ENCODE peak calls at places on chromosomes 5 and 9, in six cellular contexts. C is upper lobe of right lung, P is Panc1, X is endodermal cell, O is AG04450, M is breast epithelium. R is an unnamed sample.

GRCh38 chr5:45691656-45692055 is 4.5 kb downstream of the HCN1 start:
- DNase-seq in C (no peak), P (no peak), X (no peak), O (no peak), M (no peak), R (no peak)

GRCh38 chr5:1112596-1113331 is 901 bp upstream of the SLC12A7 start:
- DNase-seq in C (no peak), P (no peak), X (no peak), O (no peak), M (no peak), R (no peak)

GRCh38 chr9:36008774-36009300 is 27.9 kb upstream of the RECK start:
- DNase-seq in C (peak), P (peak), X (peak), O (no peak), M (no peak), R (no peak)

GRCh38 chr5:78985407-78986223 is 505 bp upstream of the ARSB start:
- DNase-seq in C (no peak), P (no peak), X (peak), O (peak), M (no peak), R (no peak)

GRCh38 chr9:13586726-13587392 is 307.4 kb upstream of the MPDZ start:
- DNase-seq in C (no peak), P (no peak), X (no peak), O (no peak), M (no peak), R (no peak)

GRCh38 chr5:177447611-177448243 is 1.1 kb downstream of the PRR7 start:
- DNase-seq in C (no peak), P (peak), X (peak), O (no peak), M (peak), R (no peak)

GRCh38 chr9:98873535-98874432 is 66.3 kb downstream of the GALNT12 start:
- DNase-seq in C (no peak), P (no peak), X (no peak), O (no peak), M (no peak), R (no peak)

GRCh38 chr5:160039810-160040470 is 31.0 kb downstream of the TTC1 start:
- DNase-seq in C (no peak), P (peak), X (no peak), O (no peak), M (no peak), R (no peak)

GRCh38 chr5:68255305-68256130 is 40.0 kb downstream of the PIK3R1 start:
- DNase-seq in C (no peak), P (no peak), X (no peak), O (no peak), M (no peak), R (no peak)

GRCh38 chr5:5950658-5951057 is 427.7 kb downstream of the MED10 start:
- DNase-seq in C (no peak), P (no peak), X (no peak), O (no peak), M (no peak), R (no peak)

GRCh38 chr9:15144567-15145174 is 162.3 kb downstream of the TTC39B start:
- DNase-seq in C (no peak), P (no peak), X (no peak), O (no peak), M (no peak), R (no peak)

GRCh38 chr5:111310713-111311620 is 86.8 kb downstream of the CAMK4 start:
- DNase-seq in C (no peak), P (no peak), X (no peak), O (no peak), M (no peak), R (no peak)

GRCh38 chr5:60102961-60103683 is 209.6 kb upstream of the PDE4D start:
- DNase-seq in C (no peak), P (no peak), X (no peak), O (no peak), M (no peak), R (no peak)

GRCh38 chr9:136773386-136774044 is 9.2 kb upstream of the LCN15 start:
- DNase-seq in C (peak), P (no peak), X (peak), O (no peak), M (no peak), R (no peak)

GRCh38 chr9:89674667-89675402 is 70.0 kb downstream of the GADD45G start:
- DNase-seq in C (no peak), P (no peak), X (peak), O (no peak), M (no peak), R (no peak)

GRCh38 chr5:134543820-134544692 is 18.6 kb downstream of the JADE2 start:
- DNase-seq in C (peak), P (no peak), X (peak), O (no peak), M (no peak), R (no peak)

GRCh38 chr9:127915801-127916664 is 808 bp downstream of the ST6GALNAC4 start:
- DNase-seq in C (no peak), P (no peak), X (peak), O (no peak), M (no peak), R (no peak)

GRCh38 chr5:57441557-57441956 is 41.1 kb downstream of the ACTBL2 start:
- DNase-seq in C (no peak), P (no peak), X (no peak), O (peak), M (no peak), R (no peak)

GRCh38 chr5:139435676-139436075 is 3.6 kb downstream of the DNAJC18 start:
- DNase-seq in C (no peak), P (no peak), X (no peak), O (no peak), M (no peak), R (no peak)

GRCh38 chr9:27019589-27019988 is 14.1 kb upstream of the LRRC19 start:
- DNase-seq in C (no peak), P (no peak), X (no peak), O (peak), M (no peak), R (no peak)

GRCh38 chr9:88741335-88741734 is 206.4 kb downstream of the NXNL2 start:
- DNase-seq in C (no peak), P (no peak), X (peak), O (no peak), M (no peak), R (no peak)

GRCh38 chr5:52922384-52922783 is 66.8 kb upstream of the ITGA2 start:
- DNase-seq in C (no peak), P (peak), X (peak), O (peak), M (no peak), R (no peak)

GRCh38 chr5:10138385-10139057 is 111.2 kb downstream of the ATPSCKMT start:
- DNase-seq in C (no peak), P (no peak), X (no peak), O (no peak), M (no peak), R (no peak)

GRCh38 chr9:134066923-134067851 is 639 bp downstream of the BRD3 start:
- DNase-seq in C (peak), P (no peak), X (peak), O (no peak), M (no peak), R (no peak)

GRCh38 chr5:160269017-160269416 is 39.7 kb downstream of the FABP6 start:
- DNase-seq in C (peak), P (no peak), X (no peak), O (peak), M (peak), R (peak)

GRCh38 chr5:2013301-2014057 is 130.8 kb upstream of the IRX4 start:
- DNase-seq in C (no peak), P (no peak), X (peak), O (no peak), M (no peak), R (no peak)

GRCh38 chr5:122332589-122333555 is 20.8 kb downstream of the SNCAIP start:
- DNase-seq in C (no peak), P (no peak), X (no peak), O (no peak), M (no peak), R (no peak)

GRCh38 chr9:20620658-20621552 is 1.4 kb downstream of the MLLT3 start:
- DNase-seq in C (peak), P (no peak), X (peak), O (no peak), M (no peak), R (no peak)

GRCh38 chr9:73583590-73583989 is 431.9 kb downstream of the ANXA1 start:
- DNase-seq in C (no peak), P (no peak), X (no peak), O (no peak), M (no peak), R (no peak)

GRCh38 chr5:45521067-45521466 is 175.1 kb downstream of the HCN1 start:
- DNase-seq in C (no peak), P (no peak), X (peak), O (no peak), M (no peak), R (no peak)

GRCh38 chr5:36128795-36129194 is 22.9 kb downstream of the LMBRD2 start:
- DNase-seq in C (no peak), P (no peak), X (no peak), O (no peak), M (no peak), R (no peak)

GRCh38 chr9:18480649-18481048 is 6.7 kb downstream of the ADAMTSL1 start:
- DNase-seq in C (no peak), P (no peak), X (no peak), O (no peak), M (no peak), R (no peak)

GRCh38 chr9:89375181-89375760 is 57.0 kb downstream of the SECISBP2 start:
- DNase-seq in C (no peak), P (no peak), X (peak), O (no peak), M (no peak), R (no peak)

DNA sequence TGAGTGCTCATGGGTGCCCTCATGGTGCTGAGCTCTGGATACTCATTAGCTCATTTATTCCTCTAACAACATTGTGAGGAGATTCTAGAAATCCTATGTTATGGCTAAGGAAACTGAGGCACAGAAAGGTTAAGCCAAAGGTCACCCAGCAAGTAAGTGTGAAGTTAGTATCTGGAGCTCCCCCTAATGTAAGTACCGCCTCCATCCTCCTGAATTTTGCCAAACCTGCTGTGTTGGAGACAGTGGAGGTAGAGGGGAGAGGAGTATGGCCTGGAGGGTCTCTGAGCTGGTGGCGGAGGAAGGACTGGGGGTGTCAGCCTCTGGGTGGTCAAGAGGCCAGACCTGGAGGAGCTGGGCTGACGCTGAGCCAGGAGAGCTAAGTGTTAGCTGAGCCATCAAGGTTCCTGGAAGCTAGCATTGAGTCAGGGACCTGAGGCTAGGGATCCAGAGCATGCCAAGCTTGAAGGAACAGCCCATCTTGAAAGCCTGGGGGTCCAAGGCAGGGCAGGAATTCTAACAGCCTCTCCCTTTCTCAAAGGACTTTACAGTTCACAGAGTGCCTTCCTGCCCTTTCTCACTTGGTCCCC is 114.8 kb downstream of the RGS3 start:
- DNase-seq in C (no peak), P (no peak), X (no peak), O (no peak), M (no peak), R (no peak)
- H3K4me3 ChIP-seq in C (no peak), P (no peak), X (no peak), O (no peak), M (no peak), R (no peak)

GRCh38 chr5:66494437-66494836 is 101.8 kb upstream of the MAST4 start:
- DNase-seq in C (no peak), P (no peak), X (peak), O (no peak), M (no peak), R (no peak)
- TF ChIP-seq CTCF in C (no peak), P (peak), X (peak), O (no peak), M (no peak), R (no peak)

GRCh38 chr5:135578305-135578684 is 496 bp downstream of the CXCL14 start:
- DNase-seq in C (no peak), P (no peak), X (peak), O (no peak), M (no peak), R (no peak)
- H3K4me3 ChIP-seq in C (no peak), P (no peak), X (peak), O (no peak), M (peak), R (peak)

GRCh38 chr5:143448518-143448917 is 45.0 kb upstream of the NR3C1 start:
- DNase-seq in C (no peak), P (no peak), X (no peak), O (no peak), M (no peak), R (no peak)
- TF ChIP-seq CTCF in C (no peak), P (peak), X (peak), O (no peak), M (no peak), R (no peak)

DNA sequence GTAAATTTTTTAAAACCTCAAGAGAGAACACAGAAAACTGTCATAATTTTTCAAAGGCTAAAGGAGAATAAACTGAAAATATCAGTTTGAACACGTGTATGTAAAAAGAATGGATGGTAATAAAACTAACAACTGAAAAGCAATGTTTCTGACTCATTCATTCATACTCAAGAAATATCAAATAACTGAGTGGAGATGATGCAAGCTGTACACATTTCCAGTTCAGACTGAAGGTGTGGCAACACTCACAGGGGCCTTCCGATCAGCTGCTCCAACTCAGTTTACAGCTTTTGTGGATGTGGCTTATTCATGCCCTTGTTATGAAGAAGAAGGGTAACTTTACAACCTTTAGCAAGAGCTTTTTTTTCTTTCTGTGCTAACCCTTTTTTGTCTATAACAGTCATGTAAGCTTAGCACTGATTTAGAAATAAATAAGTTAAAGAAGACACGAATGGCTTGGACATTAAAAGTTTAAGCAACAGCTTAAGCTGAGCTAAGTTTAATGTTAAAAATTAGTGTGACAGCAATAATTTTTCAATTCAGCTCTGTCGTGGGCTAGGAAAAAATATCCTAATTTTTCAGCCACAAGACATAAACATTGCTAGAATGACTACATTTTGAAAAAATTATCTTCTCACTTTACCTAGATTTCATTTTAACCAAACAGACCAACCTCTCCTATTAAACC is 453.5 kb downstream of the RAB3C start:
- DNase-seq in C (no peak), P (peak), X (no peak), O (peak), M (no peak), R (no peak)
- H3K4me3 ChIP-seq in C (peak), P (no peak), X (no peak), O (peak), M (no peak), R (no peak)

DNA sequence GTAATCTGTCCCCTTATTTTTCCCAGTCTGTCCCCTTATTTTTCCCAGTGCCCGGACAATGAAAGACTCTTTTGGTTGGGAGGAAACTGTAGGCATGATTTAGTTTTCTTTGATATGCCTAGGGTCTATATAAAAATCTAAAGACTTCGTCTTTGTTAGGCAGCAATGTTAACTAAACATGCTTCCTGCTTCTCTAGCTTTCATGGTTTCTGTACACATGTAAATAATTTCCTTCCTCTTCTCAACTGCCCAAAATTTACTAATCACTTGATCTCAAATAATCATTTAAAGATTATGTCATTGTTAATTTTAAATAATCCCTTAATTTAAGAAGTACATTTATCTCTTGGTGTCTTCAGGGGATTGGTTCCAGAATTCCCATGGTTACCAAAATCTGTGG is 47.8 kb upstream of the RAPGEF6 start:
- DNase-seq in C (no peak), P (no peak), X (no peak), O (no peak), M (no peak), R (no peak)
- TF ChIP-seq CTCF in C (no peak), P (no peak), X (no peak), O (no peak), M (no peak), R (no peak)

GRCh38 chr9:94627287-94627686 is 12.0 kb downstream of the FBP1 start:
- DNase-seq in C (no peak), P (no peak), X (peak), O (no peak), M (no peak), R (no peak)

GRCh38 chr9:94632736-94633135 is 6.6 kb downstream of the FBP1 start:
- DNase-seq in C (no peak), P (no peak), X (peak), O (no peak), M (no peak), R (no peak)

GRCh38 chr9:94630833-94631232 is 8.5 kb downstream of the FBP1 start:
- DNase-seq in C (no peak), P (no peak), X (no peak), O (no peak), M (peak), R (no peak)

GRCh38 chr9:94630281-94630680 is 9.0 kb downstream of the FBP1 start:
- DNase-seq in C (no peak), P (no peak), X (peak), O (no peak), M (no peak), R (no peak)

DNA sequence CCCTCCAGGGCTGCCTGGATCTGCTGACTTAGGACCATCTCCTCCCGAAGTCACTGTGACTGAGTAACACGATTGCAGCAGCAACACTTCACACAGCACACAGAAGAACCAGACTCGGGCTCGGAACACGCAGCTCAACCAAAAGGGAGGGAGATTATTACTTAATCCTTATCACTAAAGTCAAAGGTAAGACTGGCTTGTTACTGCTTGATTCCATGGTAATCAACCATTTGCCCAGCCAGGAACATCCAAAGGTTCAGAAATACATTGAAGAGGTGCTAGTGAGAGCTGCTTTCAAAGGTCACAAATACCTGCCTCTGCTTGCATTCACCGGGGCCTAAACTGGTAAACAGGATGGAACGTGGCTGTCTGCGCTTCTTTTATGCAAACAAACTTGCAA is 7.7 kb downstream of the FBP1 start:
- DNase-seq in C (no peak), P (no peak), X (peak), O (no peak), M (no peak), R (no peak)
- H3K4me3 ChIP-seq in C (no peak), P (no peak), X (no peak), O (no peak), M (no peak), R (no peak)

DNA sequence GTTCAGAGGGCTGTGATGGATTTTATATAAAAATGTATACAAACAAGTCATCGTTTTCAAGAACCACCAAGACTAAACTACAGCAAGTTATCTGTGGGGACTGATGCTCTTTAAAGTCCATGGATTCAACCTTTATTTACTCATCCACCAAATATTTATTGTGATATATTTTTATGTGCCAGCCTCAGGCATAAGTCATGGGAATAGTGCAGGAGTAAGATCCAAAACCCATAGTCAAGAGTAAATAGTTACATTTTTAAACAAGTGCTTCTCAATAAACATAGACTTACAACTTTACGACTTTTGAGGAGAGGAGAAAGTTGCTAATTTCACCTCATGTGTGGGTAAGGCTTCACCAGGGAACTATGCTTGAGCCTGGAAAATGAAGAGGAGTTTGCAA is 24.6 kb downstream of the MACIR start:
- DNase-seq in C (no peak), P (no peak), X (no peak), O (no peak), M (no peak), R (no peak)
- TF ChIP-seq CTCF in C (no peak), P (no peak), X (no peak), O (no peak), M (no peak), R (no peak)

GRCh38 chr5:151739395-151739794 is 19.0 kb downstream of the ATOX1 start:
- DNase-seq in C (no peak), P (no peak), X (peak), O (no peak), M (no peak), R (no peak)

GRCh38 chr5:151740336-151740942 is 18.0 kb downstream of the ATOX1 start:
- DNase-seq in C (no peak), P (peak), X (peak), O (peak), M (peak), R (no peak)

GRCh38 chr5:151740958-151741373 is 17.5 kb downstream of the ATOX1 start:
- DNase-seq in C (no peak), P (peak), X (no peak), O (no peak), M (no peak), R (no peak)

GRCh38 chr5:151738125-151738848 is 20.1 kb downstream of the ATOX1 start:
- DNase-seq in C (no peak), P (no peak), X (no peak), O (no peak), M (no peak), R (no peak)

GRCh38 chr5:151739939-151740335 is 18.5 kb downstream of the ATOX1 start:
- DNase-seq in C (no peak), P (no peak), X (no peak), O (peak), M (no peak), R (no peak)
- H3K4me3 ChIP-seq in C (no peak), P (no peak), X (no peak), O (peak), M (no peak), R (no peak)